ENCODE peak calls at places on chromosomes 7 and 10, in four cellular contexts. One of them, this sample, is unnamed.

GRCh38 chr10:72796042-72796441 is 97.5 kb upstream of the OIT3 start:
- DNase-seq in IMR-90: peak
- DNase-seq in astrocyte of the cerebellum: no peak
- DNase-seq in Panc1: no peak
- DNase-seq in this sample: no peak

GRCh38 chr10:101030492-101031127 is 319 bp downstream of the PDZD7 start:
- DNase-seq in IMR-90: no peak
- DNase-seq in astrocyte of the cerebellum: no peak
- DNase-seq in Panc1: no peak
- DNase-seq in this sample: no peak

GRCh38 chr7:139914861-139915300 is 85.8 kb downstream of the TBXAS1 start:
- DNase-seq in IMR-90: peak
- DNase-seq in astrocyte of the cerebellum: no peak
- DNase-seq in Panc1: no peak
- DNase-seq in this sample: no peak

GRCh38 chr10:99975942-99976809 is 33.6 kb downstream of the DNMBP start:
- DNase-seq in IMR-90: peak
- DNase-seq in astrocyte of the cerebellum: no peak
- DNase-seq in Panc1: no peak
- DNase-seq in this sample: no peak

GRCh38 chr7:25894002-25894901 is 257.7 kb upstream of the NFE2L3 start:
- DNase-seq in IMR-90: no peak
- DNase-seq in astrocyte of the cerebellum: no peak
- DNase-seq in Panc1: no peak
- DNase-seq in this sample: no peak

GRCh38 chr7:24018331-24018730 is 265.7 kb upstream of the NPY start:
- DNase-seq in IMR-90: no peak
- DNase-seq in astrocyte of the cerebellum: no peak
- DNase-seq in Panc1: no peak
- DNase-seq in this sample: no peak

GRCh38 chr10:96720422-96721206 is at the start of gene PIK3AP1:
- DNase-seq in IMR-90: no peak
- DNase-seq in astrocyte of the cerebellum: no peak
- DNase-seq in Panc1: no peak
- DNase-seq in this sample: no peak

GRCh38 chr10:124207391-124207790 is 114.0 kb upstream of the CHST15 start:
- DNase-seq in IMR-90: no peak
- DNase-seq in astrocyte of the cerebellum: no peak
- DNase-seq in Panc1: no peak
- DNase-seq in this sample: no peak

GRCh38 chr7:73519867-73520672 is 2.0 kb downstream of the BAZ1B start:
- DNase-seq in IMR-90: peak
- DNase-seq in astrocyte of the cerebellum: no peak
- DNase-seq in Panc1: no peak
- DNase-seq in this sample: no peak

GRCh38 chr7:112404321-112404720 is 45.9 kb upstream of the IFRD1 start:
- DNase-seq in IMR-90: no peak
- DNase-seq in astrocyte of the cerebellum: no peak
- DNase-seq in Panc1: no peak
- DNase-seq in this sample: no peak

DNA sequence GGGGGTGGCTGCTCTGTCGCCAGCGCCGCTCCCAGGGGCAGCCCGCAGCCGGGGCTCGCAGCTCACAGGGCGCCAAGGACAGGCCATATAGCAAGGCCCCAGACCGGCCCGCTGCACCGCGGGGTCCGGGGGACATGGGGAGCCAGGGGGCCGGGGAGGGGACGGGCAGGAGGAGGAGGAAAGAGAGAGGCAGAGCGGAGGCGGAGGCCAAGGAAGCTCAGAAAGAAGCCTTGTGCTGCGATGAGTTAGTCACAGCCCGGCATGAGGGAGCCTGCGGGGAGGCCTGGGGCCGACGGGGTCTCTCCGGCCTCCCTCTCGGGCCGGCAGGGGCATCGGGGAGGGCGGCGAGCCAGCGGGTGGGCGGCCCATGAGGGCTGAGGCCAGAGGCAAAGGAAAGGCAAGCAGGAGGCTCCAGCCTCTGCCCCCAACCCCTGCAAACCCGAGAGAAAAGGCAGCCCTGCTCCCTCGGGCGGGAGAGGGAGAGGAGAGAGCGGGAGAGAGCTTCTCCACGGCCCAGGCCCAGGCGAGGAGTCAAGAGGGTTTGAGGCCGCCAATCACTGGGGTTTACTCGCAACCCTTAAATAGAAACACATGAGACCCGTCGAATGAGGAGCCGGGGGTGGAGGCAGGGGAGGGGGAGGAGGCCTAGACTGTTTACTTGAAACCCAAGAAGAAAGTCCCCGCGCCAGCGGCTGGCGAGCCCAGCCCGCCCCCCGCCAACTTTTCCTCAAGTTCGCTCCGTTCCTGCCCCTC is 167.9 kb downstream of the NEURL1 start:
- DNase-seq in IMR-90: peak
- DNase-seq in astrocyte of the cerebellum: peak
- DNase-seq in Panc1: no peak
- DNase-seq in this sample: peak
- H3K4me3 ChIP-seq in IMR-90: peak
- H3K4me3 ChIP-seq in astrocyte of the cerebellum: peak
- H3K4me3 ChIP-seq in Panc1: no peak
- H3K4me3 ChIP-seq in this sample: peak

DNA sequence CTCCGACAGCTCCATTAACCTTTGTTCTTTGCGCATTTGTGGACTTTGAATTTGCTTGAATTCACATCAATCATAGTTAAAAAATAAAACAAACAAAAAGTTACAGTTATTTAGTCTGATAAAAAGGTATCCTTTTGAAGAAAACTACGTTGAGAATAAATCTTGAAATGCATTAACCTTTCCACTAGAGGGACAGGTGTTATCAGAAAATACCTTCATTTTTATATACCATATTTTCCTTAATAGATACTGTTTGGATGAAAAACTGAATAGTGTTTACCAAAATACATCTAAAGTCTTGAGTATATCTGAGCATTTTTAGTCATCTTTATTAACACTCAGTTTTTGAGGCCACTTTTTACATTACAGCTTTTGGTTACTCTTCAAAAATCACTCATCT is 371.9 kb downstream of the ZWINT start:
- DNase-seq in IMR-90: no peak
- DNase-seq in astrocyte of the cerebellum: no peak
- DNase-seq in Panc1: no peak
- DNase-seq in this sample: no peak
- TF ChIP-seq CTCF in IMR-90: no peak
- TF ChIP-seq CTCF in astrocyte of the cerebellum: no peak
- TF ChIP-seq CTCF in Panc1: no peak
- TF ChIP-seq CTCF in this sample: peak

DNA sequence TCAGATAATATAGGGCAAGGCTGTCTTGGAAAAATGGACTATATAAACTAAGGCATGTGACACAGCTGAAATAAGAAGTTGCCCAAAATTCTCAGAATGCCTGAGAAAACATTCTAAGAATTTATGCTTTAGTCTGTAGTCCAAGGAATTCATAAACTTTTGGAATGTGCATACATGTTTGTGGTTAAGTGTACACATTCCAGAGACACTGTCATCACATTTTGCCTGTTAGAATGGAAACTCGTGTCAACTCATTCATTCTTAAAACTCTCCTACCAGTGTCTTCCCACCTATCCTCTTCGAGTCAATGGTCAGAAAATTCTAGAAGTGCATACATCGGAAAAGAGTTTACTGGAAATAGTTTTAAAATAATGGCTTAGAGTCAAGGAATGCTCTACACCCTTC is 1177.8 kb upstream of the C7orf33 start:
- DNase-seq in IMR-90: peak
- DNase-seq in astrocyte of the cerebellum: peak
- DNase-seq in Panc1: peak
- DNase-seq in this sample: peak
- H3K4me3 ChIP-seq in IMR-90: no peak
- H3K4me3 ChIP-seq in astrocyte of the cerebellum: no peak
- H3K4me3 ChIP-seq in Panc1: no peak
- H3K4me3 ChIP-seq in this sample: no peak

GRCh38 chr10:43138757-43139241 is 554 bp downstream of the CSGALNACT2 start:
- DNase-seq in IMR-90: peak
- DNase-seq in astrocyte of the cerebellum: no peak
- DNase-seq in Panc1: no peak
- DNase-seq in this sample: no peak

GRCh38 chr10:43137701-43137970 is 609 bp upstream of the CSGALNACT2 start:
- DNase-seq in IMR-90: peak
- DNase-seq in astrocyte of the cerebellum: no peak
- DNase-seq in Panc1: no peak
- DNase-seq in this sample: no peak

GRCh38 chr10:43136432-43136831 is 1.8 kb upstream of the CSGALNACT2 start:
- DNase-seq in IMR-90: no peak
- DNase-seq in astrocyte of the cerebellum: no peak
- DNase-seq in Panc1: no peak
- DNase-seq in this sample: no peak

GRCh38 chr10:43136995-43137700 is 1.1 kb upstream of the CSGALNACT2 start:
- DNase-seq in IMR-90: peak
- DNase-seq in astrocyte of the cerebellum: no peak
- DNase-seq in Panc1: no peak
- DNase-seq in this sample: no peak

GRCh38 chr10:43137971-43138756 is at the start of gene CSGALNACT2:
- DNase-seq in IMR-90: peak
- DNase-seq in astrocyte of the cerebellum: peak
- DNase-seq in Panc1: no peak
- DNase-seq in this sample: peak
- TF ChIP-seq CTCF in IMR-90: peak
- TF ChIP-seq CTCF in astrocyte of the cerebellum: no peak
- TF ChIP-seq CTCF in Panc1: no peak
- TF ChIP-seq CTCF in this sample: no peak

GRCh38 chr10:6580279-6581029 is 378 bp upstream of the PRKCQ start:
- DNase-seq in IMR-90: peak
- DNase-seq in astrocyte of the cerebellum: no peak
- DNase-seq in Panc1: no peak
- DNase-seq in this sample: no peak

GRCh38 chr10:6578221-6579192 is 1.6 kb downstream of the PRKCQ start:
- DNase-seq in IMR-90: no peak
- DNase-seq in astrocyte of the cerebellum: no peak
- DNase-seq in Panc1: no peak
- DNase-seq in this sample: no peak

GRCh38 chr10:6581750-6582697 is 1.9 kb upstream of the PRKCQ start:
- DNase-seq in IMR-90: no peak
- DNase-seq in astrocyte of the cerebellum: no peak
- DNase-seq in Panc1: no peak
- DNase-seq in this sample: no peak

GRCh38 chr10:6579193-6579903 is 728 bp downstream of the PRKCQ start:
- DNase-seq in IMR-90: no peak
- DNase-seq in astrocyte of the cerebellum: no peak
- DNase-seq in Panc1: no peak
- DNase-seq in this sample: no peak

DNA sequence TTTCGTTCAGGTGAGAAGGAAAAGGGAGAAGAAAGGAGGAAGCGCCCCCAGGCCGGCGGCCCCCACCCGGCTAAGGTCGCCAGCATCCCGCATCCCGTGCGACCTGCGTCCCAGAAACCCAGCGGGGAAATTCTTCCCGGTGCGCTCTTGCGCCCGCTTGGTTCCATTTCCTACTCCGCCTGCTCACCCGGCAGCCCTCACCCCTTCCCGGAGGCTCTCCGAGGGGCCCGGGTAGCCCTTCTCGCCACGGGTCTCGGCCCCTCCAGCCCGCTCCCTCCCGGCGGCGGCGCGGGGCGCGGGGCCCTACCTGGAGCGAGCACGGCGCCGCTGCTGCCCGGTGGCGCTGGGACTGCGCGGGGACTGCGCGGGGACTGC is at the start of gene PRKCQ:
- DNase-seq in IMR-90: peak
- DNase-seq in astrocyte of the cerebellum: no peak
- DNase-seq in Panc1: no peak
- DNase-seq in this sample: no peak
- H3K4me3 ChIP-seq in IMR-90: peak
- H3K4me3 ChIP-seq in astrocyte of the cerebellum: peak
- H3K4me3 ChIP-seq in Panc1: peak
- H3K4me3 ChIP-seq in this sample: peak

GRCh38 chr10:78513986-78514385 is 480.3 kb downstream of the RPS24 start:
- DNase-seq in IMR-90: no peak
- DNase-seq in astrocyte of the cerebellum: no peak
- DNase-seq in Panc1: no peak
- DNase-seq in this sample: no peak

GRCh38 chr10:78512205-78512550 is 478.5 kb downstream of the RPS24 start:
- DNase-seq in IMR-90: no peak
- DNase-seq in astrocyte of the cerebellum: no peak
- DNase-seq in Panc1: no peak
- DNase-seq in this sample: no peak

GRCh38 chr10:78510566-78511323 is 477.1 kb downstream of the RPS24 start:
- DNase-seq in IMR-90: no peak
- DNase-seq in astrocyte of the cerebellum: no peak
- DNase-seq in Panc1: no peak
- DNase-seq in this sample: no peak

GRCh38 chr10:78513330-78513729 is 479.7 kb downstream of the RPS24 start:
- DNase-seq in IMR-90: peak
- DNase-seq in astrocyte of the cerebellum: peak
- DNase-seq in Panc1: no peak
- DNase-seq in this sample: peak

GRCh38 chr10:78511324-78512204 is 477.9 kb downstream of the RPS24 start:
- DNase-seq in IMR-90: no peak
- DNase-seq in astrocyte of the cerebellum: no peak
- DNase-seq in Panc1: no peak
- DNase-seq in this sample: no peak
- TF ChIP-seq CTCF in IMR-90: no peak
- TF ChIP-seq CTCF in astrocyte of the cerebellum: no peak
- TF ChIP-seq CTCF in Panc1: no peak
- TF ChIP-seq CTCF in this sample: no peak

DNA sequence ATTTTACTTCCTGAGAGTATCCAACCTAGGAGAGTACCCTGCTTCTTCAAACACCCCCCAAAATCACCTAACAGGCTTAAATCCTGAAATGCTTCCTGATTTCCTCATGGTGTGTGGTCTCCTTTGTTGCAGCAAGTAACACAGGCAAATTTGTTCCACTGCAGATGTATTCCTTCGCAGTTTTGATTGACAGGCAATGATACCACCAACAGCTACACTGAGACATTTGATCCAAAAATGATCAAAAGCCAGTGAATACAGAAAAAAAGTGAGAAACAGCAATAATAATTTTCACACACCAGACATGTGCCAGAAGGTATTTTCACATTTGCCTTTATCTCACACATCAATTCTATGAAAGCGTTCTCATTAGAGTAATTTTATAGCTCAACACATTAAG is 95.9 kb downstream of the HERPUD2 start:
- DNase-seq in IMR-90: no peak
- DNase-seq in astrocyte of the cerebellum: no peak
- DNase-seq in Panc1: no peak
- DNase-seq in this sample: no peak
- H3K4me3 ChIP-seq in IMR-90: no peak
- H3K4me3 ChIP-seq in astrocyte of the cerebellum: no peak
- H3K4me3 ChIP-seq in Panc1: no peak
- H3K4me3 ChIP-seq in this sample: no peak

GRCh38 chr7:106029941-106030340 is 66.9 kb downstream of the CDHR3 start:
- DNase-seq in IMR-90: no peak
- DNase-seq in astrocyte of the cerebellum: no peak
- DNase-seq in Panc1: no peak
- DNase-seq in this sample: no peak
- TF ChIP-seq CTCF in IMR-90: no peak
- TF ChIP-seq CTCF in astrocyte of the cerebellum: no peak
- TF ChIP-seq CTCF in Panc1: no peak
- TF ChIP-seq CTCF in this sample: no peak

DNA sequence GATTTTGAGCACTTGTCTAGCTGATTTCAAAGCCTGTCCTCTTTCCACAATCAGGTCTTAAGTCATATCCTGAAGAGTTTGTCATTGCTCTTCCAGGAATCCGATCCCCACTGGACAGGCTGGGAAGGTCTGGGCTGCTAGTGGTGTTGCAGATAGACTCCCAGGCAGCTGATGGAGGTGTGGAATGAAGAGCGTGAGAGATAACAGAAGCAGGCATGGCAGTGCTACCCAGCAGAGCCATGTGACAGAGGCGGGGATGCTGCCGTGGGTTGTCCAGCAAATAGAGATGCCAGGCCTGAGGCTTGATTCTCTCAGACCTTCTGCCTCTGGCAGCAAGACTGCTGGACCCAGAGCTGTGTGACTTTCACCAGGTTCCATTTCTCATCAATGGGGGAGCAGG is 116.5 kb upstream of the EEPD1 start:
- DNase-seq in IMR-90: no peak
- DNase-seq in astrocyte of the cerebellum: no peak
- DNase-seq in Panc1: no peak
- DNase-seq in this sample: no peak
- H3K4me3 ChIP-seq in IMR-90: no peak
- H3K4me3 ChIP-seq in astrocyte of the cerebellum: no peak
- H3K4me3 ChIP-seq in Panc1: peak
- H3K4me3 ChIP-seq in this sample: no peak